ENCODE peak calls at places on chromosomes 7 and 10, in eight cellular contexts. One of them, this sample, is unnamed.

GRCh38 chr7:110921478-110922210 is 169.3 kb upstream of the LRRN3 start:
- DNase-seq in SK-N-SH: no peak
- DNase-seq in HepG2: no peak
- DNase-seq in K562: no peak
- DNase-seq in HL-60: no peak
- DNase-seq in GM12878: no peak
- DNase-seq in GM23338: no peak
- DNase-seq in HCT116: no peak
- DNase-seq in this sample: no peak

GRCh38 chr7:105268056-105268455 is 120.7 kb downstream of the SRPK2 start:
- DNase-seq in SK-N-SH: peak; percentile 26
- DNase-seq in HepG2: no peak
- DNase-seq in K562: peak; percentile 30
- DNase-seq in HL-60: no peak
- DNase-seq in GM12878: no peak
- DNase-seq in GM23338: no peak
- DNase-seq in HCT116: no peak
- DNase-seq in this sample: peak; percentile 27

GRCh38 chr10:120825878-120826383 is 25.2 kb upstream of the WDR11 start:
- DNase-seq in SK-N-SH: no peak
- DNase-seq in HepG2: no peak
- DNase-seq in K562: no peak
- DNase-seq in HL-60: no peak
- DNase-seq in GM12878: no peak
- DNase-seq in GM23338: no peak
- DNase-seq in HCT116: no peak
- DNase-seq in this sample: no peak

GRCh38 chr7:34463830-34464229 is 194.2 kb upstream of the NPSR1 start:
- DNase-seq in SK-N-SH: no peak
- DNase-seq in HepG2: peak; percentile 11
- DNase-seq in K562: no peak
- DNase-seq in HL-60: no peak
- DNase-seq in GM12878: no peak
- DNase-seq in GM23338: peak; percentile 15
- DNase-seq in HCT116: peak; percentile 42
- DNase-seq in this sample: no peak

GRCh38 chr7:92945840-92946239 is 109.5 kb upstream of the CDK6 start:
- DNase-seq in SK-N-SH: no peak
- DNase-seq in HepG2: no peak
- DNase-seq in K562: no peak
- DNase-seq in HL-60: no peak
- DNase-seq in GM12878: no peak
- DNase-seq in GM23338: no peak
- DNase-seq in HCT116: no peak
- DNase-seq in this sample: no peak

GRCh38 chr7:89067048-89067447 is 271.5 kb upstream of the TEX47 start:
- DNase-seq in SK-N-SH: no peak
- DNase-seq in HepG2: no peak
- DNase-seq in K562: no peak
- DNase-seq in HL-60: no peak
- DNase-seq in GM12878: no peak
- DNase-seq in GM23338: no peak
- DNase-seq in HCT116: no peak
- DNase-seq in this sample: no peak

GRCh38 chr7:139330333-139331030 is 10.7 kb upstream of the FMC1 start:
- DNase-seq in SK-N-SH: no peak
- DNase-seq in HepG2: no peak
- DNase-seq in K562: no peak
- DNase-seq in HL-60: no peak
- DNase-seq in GM12878: no peak
- DNase-seq in GM23338: no peak
- DNase-seq in HCT116: no peak
- DNase-seq in this sample: no peak

GRCh38 chr10:122263971-122264370 is 7.1 kb upstream of the BTBD16 start:
- DNase-seq in SK-N-SH: no peak
- DNase-seq in HepG2: peak; percentile 69
- DNase-seq in K562: no peak
- DNase-seq in HL-60: no peak
- DNase-seq in GM12878: no peak
- DNase-seq in GM23338: no peak
- DNase-seq in HCT116: no peak
- DNase-seq in this sample: no peak

GRCh38 chr7:103075337-103075918 is 488 bp downstream of the ARMC10 start:
- DNase-seq in SK-N-SH: peak; percentile 89
- DNase-seq in HepG2: peak; percentile 50
- DNase-seq in K562: peak; percentile 69
- DNase-seq in HL-60: no peak
- DNase-seq in GM12878: no peak
- DNase-seq in GM23338: peak; percentile 86
- DNase-seq in HCT116: no peak
- DNase-seq in this sample: no peak
- TF ChIP-seq POLR2AphosphoS5 in SK-N-SH: no peak
- TF ChIP-seq POLR2AphosphoS5 in HepG2: peak; percentile 10
- TF ChIP-seq POLR2AphosphoS5 in K562: no peak
- TF ChIP-seq POLR2AphosphoS5 in HL-60: no peak
- TF ChIP-seq POLR2AphosphoS5 in GM12878: peak; percentile 47
- TF ChIP-seq POLR2AphosphoS5 in GM23338: no peak
- TF ChIP-seq POLR2AphosphoS5 in HCT116: no peak
- TF ChIP-seq POLR2AphosphoS5 in this sample: no peak

GRCh38 chr7:37186753-37187152 is 261.9 kb downstream of the ELMO1 start:
- DNase-seq in SK-N-SH: no peak
- DNase-seq in HepG2: no peak
- DNase-seq in K562: no peak
- DNase-seq in HL-60: no peak
- DNase-seq in GM12878: no peak
- DNase-seq in GM23338: no peak
- DNase-seq in HCT116: no peak
- DNase-seq in this sample: no peak

GRCh38 chr7:37191797-37192196 is 256.9 kb downstream of the ELMO1 start:
- DNase-seq in SK-N-SH: no peak
- DNase-seq in HepG2: peak; percentile 88
- DNase-seq in K562: no peak
- DNase-seq in HL-60: no peak
- DNase-seq in GM12878: no peak
- DNase-seq in GM23338: no peak
- DNase-seq in HCT116: no peak
- DNase-seq in this sample: no peak

GRCh38 chr7:37181550-37181932 is 267.1 kb downstream of the ELMO1 start:
- DNase-seq in SK-N-SH: no peak
- DNase-seq in HepG2: no peak
- DNase-seq in K562: no peak
- DNase-seq in HL-60: peak; percentile 22
- DNase-seq in GM12878: no peak
- DNase-seq in GM23338: no peak
- DNase-seq in HCT116: no peak
- DNase-seq in this sample: no peak

GRCh38 chr7:37182011-37182478 is 266.6 kb downstream of the ELMO1 start:
- DNase-seq in SK-N-SH: peak; percentile 85
- DNase-seq in HepG2: peak; percentile 74
- DNase-seq in K562: peak; percentile 81
- DNase-seq in HL-60: peak; percentile 53
- DNase-seq in GM12878: peak; percentile 27
- DNase-seq in GM23338: peak; percentile 94
- DNase-seq in HCT116: peak; percentile 71
- DNase-seq in this sample: peak; percentile 65

DNA sequence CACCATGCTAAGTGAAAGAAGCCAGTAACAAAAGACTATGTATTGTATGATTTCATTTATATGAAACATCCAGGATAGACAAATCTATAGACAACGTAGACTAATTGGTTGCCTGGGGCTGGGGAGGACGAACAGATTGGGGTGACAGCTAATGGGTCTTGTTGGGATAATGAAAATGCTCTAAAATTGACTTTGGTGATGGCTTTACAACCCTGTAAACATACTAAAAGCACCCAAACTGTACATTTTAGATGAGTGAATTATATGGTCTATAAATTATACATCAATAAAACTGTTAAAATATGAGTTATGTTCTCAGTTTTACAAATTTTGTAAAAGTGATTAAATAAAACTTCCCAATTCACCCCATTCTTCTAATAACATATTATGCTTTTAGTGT is 261.5 kb downstream of the ELMO1 start:
- DNase-seq in SK-N-SH: no peak
- DNase-seq in HepG2: no peak
- DNase-seq in K562: no peak
- DNase-seq in HL-60: no peak
- DNase-seq in GM12878: no peak
- DNase-seq in GM23338: no peak
- DNase-seq in HCT116: no peak
- DNase-seq in this sample: no peak
- TF ChIP-seq REST in SK-N-SH: no peak
- TF ChIP-seq REST in HepG2: no peak
- TF ChIP-seq REST in K562: no peak
- TF ChIP-seq REST in HL-60: no peak
- TF ChIP-seq REST in GM12878: no peak
- TF ChIP-seq REST in GM23338: no peak
- TF ChIP-seq REST in HCT116: no peak
- TF ChIP-seq REST in this sample: no peak

GRCh38 chr10:124727389-124727960 is 16.7 kb downstream of the FAM53B start:
- DNase-seq in SK-N-SH: no peak
- DNase-seq in HepG2: no peak
- DNase-seq in K562: no peak
- DNase-seq in HL-60: no peak
- DNase-seq in GM12878: no peak
- DNase-seq in GM23338: no peak
- DNase-seq in HCT116: no peak
- DNase-seq in this sample: no peak
- TF ChIP-seq POLR2AphosphoS5 in SK-N-SH: no peak
- TF ChIP-seq POLR2AphosphoS5 in HepG2: no peak
- TF ChIP-seq POLR2AphosphoS5 in K562: no peak
- TF ChIP-seq POLR2AphosphoS5 in HL-60: no peak
- TF ChIP-seq POLR2AphosphoS5 in GM12878: no peak
- TF ChIP-seq POLR2AphosphoS5 in GM23338: no peak
- TF ChIP-seq POLR2AphosphoS5 in HCT116: no peak
- TF ChIP-seq POLR2AphosphoS5 in this sample: no peak

DNA sequence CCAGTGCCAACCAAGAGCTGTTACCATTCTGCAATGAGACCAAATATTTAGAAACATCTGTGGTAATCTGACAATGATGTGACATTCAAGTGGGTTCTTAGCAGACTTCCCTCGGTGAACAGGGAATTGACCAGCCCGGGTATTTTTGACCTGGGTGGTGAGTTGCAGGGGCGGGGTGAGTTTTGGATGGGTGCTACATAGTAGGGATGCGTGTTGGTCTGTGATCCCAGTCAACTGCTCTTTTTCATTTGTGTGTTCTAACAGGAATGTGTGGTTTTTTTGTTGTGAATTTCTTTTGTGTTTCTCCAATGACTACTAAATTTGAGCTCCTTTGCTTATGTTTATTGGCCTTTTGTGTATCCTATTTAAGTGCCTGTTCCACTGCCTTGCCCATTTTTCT is 273.6 kb upstream of the HABP2 start:
- DNase-seq in SK-N-SH: no peak
- DNase-seq in HepG2: no peak
- DNase-seq in K562: no peak
- DNase-seq in HL-60: no peak
- DNase-seq in GM12878: no peak
- DNase-seq in GM23338: no peak
- DNase-seq in HCT116: no peak
- DNase-seq in this sample: no peak
- TF ChIP-seq REST in SK-N-SH: no peak
- TF ChIP-seq REST in HepG2: no peak
- TF ChIP-seq REST in K562: no peak
- TF ChIP-seq REST in HL-60: no peak
- TF ChIP-seq REST in GM12878: no peak
- TF ChIP-seq REST in GM23338: no peak
- TF ChIP-seq REST in HCT116: no peak
- TF ChIP-seq REST in this sample: no peak

DNA sequence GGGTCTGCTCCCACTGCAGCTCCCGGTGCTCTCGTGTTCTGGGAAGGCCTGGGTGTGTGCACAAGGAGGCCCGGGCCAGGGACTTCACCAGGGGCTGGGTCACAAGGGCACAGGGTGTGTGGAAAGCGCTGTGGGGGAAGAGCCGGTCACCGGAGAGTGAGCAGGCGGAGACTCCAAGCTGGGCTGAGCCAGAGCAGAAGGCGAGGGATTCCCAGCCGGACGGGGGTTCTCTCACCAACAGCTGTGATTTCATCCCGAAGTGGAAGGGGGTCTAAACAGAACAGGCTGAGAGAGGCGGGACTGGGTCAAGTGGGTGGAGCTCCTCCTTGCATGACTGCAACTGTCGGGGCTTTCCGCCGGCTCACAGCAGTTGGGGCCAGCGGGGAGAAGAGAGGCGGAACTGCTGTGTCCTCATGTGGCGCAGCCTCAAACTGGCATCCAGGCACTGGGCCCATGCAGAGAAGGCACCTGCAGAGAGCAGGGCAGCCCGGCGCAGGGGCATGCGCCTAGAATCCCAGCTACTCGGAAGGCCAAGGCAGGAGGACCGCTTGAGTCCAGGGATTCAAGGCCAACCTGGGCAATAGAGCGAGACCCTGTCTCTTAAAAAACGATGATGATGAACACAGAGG is 7.6 kb upstream of the ORAI2 start:
- DNase-seq in SK-N-SH: no peak
- DNase-seq in HepG2: no peak
- DNase-seq in K562: no peak
- DNase-seq in HL-60: peak; percentile 84
- DNase-seq in GM12878: peak; percentile 84
- DNase-seq in GM23338: no peak
- DNase-seq in HCT116: no peak
- DNase-seq in this sample: no peak
- TF ChIP-seq POLR2AphosphoS5 in SK-N-SH: no peak
- TF ChIP-seq POLR2AphosphoS5 in HepG2: no peak
- TF ChIP-seq POLR2AphosphoS5 in K562: no peak
- TF ChIP-seq POLR2AphosphoS5 in HL-60: peak; percentile 92
- TF ChIP-seq POLR2AphosphoS5 in GM12878: peak; percentile 89
- TF ChIP-seq POLR2AphosphoS5 in GM23338: no peak
- TF ChIP-seq POLR2AphosphoS5 in HCT116: no peak
- TF ChIP-seq POLR2AphosphoS5 in this sample: no peak

GRCh38 chr10:45058580-45058979 is 57.9 kb downstream of the ZNF22 start:
- DNase-seq in SK-N-SH: no peak
- DNase-seq in HepG2: no peak
- DNase-seq in K562: no peak
- DNase-seq in HL-60: peak; percentile 2
- DNase-seq in GM12878: no peak
- DNase-seq in GM23338: no peak
- DNase-seq in HCT116: no peak
- DNase-seq in this sample: no peak
- TF ChIP-seq REST in SK-N-SH: no peak
- TF ChIP-seq REST in HepG2: no peak
- TF ChIP-seq REST in K562: no peak
- TF ChIP-seq REST in HL-60: no peak
- TF ChIP-seq REST in GM12878: no peak
- TF ChIP-seq REST in GM23338: no peak
- TF ChIP-seq REST in HCT116: no peak
- TF ChIP-seq REST in this sample: no peak

DNA sequence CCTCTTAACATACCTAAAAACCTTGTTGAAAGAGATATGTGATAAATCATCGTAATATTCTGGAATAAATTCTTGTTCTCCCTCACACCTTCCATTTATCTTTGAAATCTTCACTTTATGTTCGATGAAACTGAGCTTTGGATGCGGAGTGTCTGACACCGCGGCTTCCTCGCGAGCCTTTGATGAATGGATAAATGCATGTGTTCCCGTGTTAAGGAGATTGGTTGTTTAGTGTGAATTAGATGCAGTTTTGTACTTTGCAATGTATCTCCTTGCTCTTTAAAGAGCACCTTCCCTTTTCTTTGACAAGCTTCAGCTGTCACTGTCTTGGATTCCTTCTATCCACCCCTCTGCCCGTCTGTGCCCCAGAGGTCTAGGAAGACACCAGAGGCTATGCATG is 138.1 kb downstream of the DOCK1 start:
- DNase-seq in SK-N-SH: no peak
- DNase-seq in HepG2: no peak
- DNase-seq in K562: no peak
- DNase-seq in HL-60: no peak
- DNase-seq in GM12878: no peak
- DNase-seq in GM23338: no peak
- DNase-seq in HCT116: no peak
- DNase-seq in this sample: no peak
- TF ChIP-seq POLR2AphosphoS5 in SK-N-SH: no peak
- TF ChIP-seq POLR2AphosphoS5 in HepG2: no peak
- TF ChIP-seq POLR2AphosphoS5 in K562: no peak
- TF ChIP-seq POLR2AphosphoS5 in HL-60: no peak
- TF ChIP-seq POLR2AphosphoS5 in GM12878: no peak
- TF ChIP-seq POLR2AphosphoS5 in GM23338: no peak
- TF ChIP-seq POLR2AphosphoS5 in HCT116: no peak
- TF ChIP-seq POLR2AphosphoS5 in this sample: no peak